ENCODE peak calls at places on chromosomes 1 and 21, in ten cellular contexts. Y, P, M, H, C, T, S, E, A and O are unnamed samples.
A peak's percentile ranks its signal among the peaks of the same experiment; 100 is the strongest.

GRCh38 chr1:221315330-221315729 is 426.6 kb downstream of the DUSP10 start:
- DNase-seq in Y (no peak), P (no peak), M (peak; percentile 67), H (peak; percentile 22), C (no peak), T (no peak), S (no peak), E (peak; percentile 28), A (no peak), O (no peak)

GRCh38 chr21:34072145-34073031 is 990 bp upstream of the MRPS6 start:
- DNase-seq in Y (no peak), P (no peak), M (no peak), H (peak; percentile 65), C (peak; percentile 49), T (no peak), S (no peak), E (no peak), A (peak; percentile 25), O (no peak)

GRCh38 chr1:209630383-209631219 is 21.6 kb downstream of the LAMB3 start:
- DNase-seq in Y (no peak), P (no peak), M (no peak), H (no peak), C (no peak), T (no peak), S (no peak), E (no peak), A (no peak), O (no peak)

GRCh38 chr1:234775477-234776246 is 165.7 kb upstream of the IRF2BP2 start:
- DNase-seq in Y (no peak), P (no peak), M (no peak), H (no peak), C (no peak), T (no peak), S (no peak), E (no peak), A (no peak), O (peak; percentile 57)

GRCh38 chr1:152928671-152929070 is 18.3 kb upstream of the SPRR5 start:
- DNase-seq in Y (no peak), P (no peak), M (no peak), H (no peak), C (no peak), T (no peak), S (no peak), E (no peak), A (no peak), O (no peak)

GRCh38 chr21:37848721-37849490 is 67.4 kb downstream of the KCNJ6 start:
- DNase-seq in Y (no peak), P (no peak), M (peak; percentile 57), H (no peak), C (no peak), T (no peak), S (no peak), E (no peak), A (no peak), O (no peak)

GRCh38 chr21:45288441-45288841 is 746 bp upstream of the POFUT2 start:
- DNase-seq in Y (no peak), P (no peak), M (no peak), H (peak; percentile 27), C (no peak), T (no peak), S (no peak), E (no peak), A (no peak), O (no peak)

GRCh38 chr1:78334952-78335351 is 155.8 kb upstream of the PTGFR start:
- DNase-seq in Y (no peak), P (no peak), M (no peak), H (no peak), C (no peak), T (no peak), S (peak; percentile 13), E (no peak), A (peak; percentile 41), O (no peak)

GRCh38 chr1:248361111-248361715 is at the start of gene OR2T4:
- DNase-seq in Y (no peak), P (no peak), M (no peak), H (no peak), C (no peak), T (no peak), S (no peak), E (no peak), A (no peak), O (no peak)

GRCh38 chr1:213987876-213988638 is at the start of gene PROX1:
- DNase-seq in Y (peak; percentile 78), P (no peak), M (peak; percentile 95), H (peak; percentile 85), C (peak; percentile 68), T (peak; percentile 67), S (peak; percentile 78), E (peak; percentile 35), A (peak; percentile 72), O (peak; percentile 93)

GRCh38 chr1:54546651-54547348 is 1.2 kb upstream of the ACOT11 start:
- DNase-seq in Y (no peak), P (no peak), M (no peak), H (no peak), C (no peak), T (no peak), S (no peak), E (no peak), A (no peak), O (no peak)

GRCh38 chr1:219446288-219446687 is 166.6 kb downstream of the ZC3H11B start:
- DNase-seq in Y (no peak), P (no peak), M (no peak), H (no peak), C (no peak), T (no peak), S (no peak), E (no peak), A (no peak), O (no peak)

GRCh38 chr1:12009318-12010001 is 9.8 kb upstream of the MIIP start:
- DNase-seq in Y (no peak), P (no peak), M (no peak), H (no peak), C (no peak), T (no peak), S (no peak), E (no peak), A (no peak), O (no peak)

GRCh38 chr1:54950361-54951163 is 29.9 kb upstream of the TMEM61 start:
- DNase-seq in Y (peak; percentile 54), P (no peak), M (peak; percentile 85), H (peak; percentile 72), C (peak; percentile 80), T (peak; percentile 53), S (peak; percentile 49), E (peak; percentile 57), A (peak; percentile 91), O (peak; percentile 67)

GRCh38 chr1:9384751-9385245 is 92.1 kb downstream of the SPSB1 start:
- DNase-seq in Y (peak; percentile 70), P (no peak), M (peak; percentile 68), H (peak; percentile 55), C (no peak), T (no peak), S (peak; percentile 51), E (no peak), A (no peak), O (no peak)

GRCh38 chr1:226904772-226905171 is 34.4 kb downstream of the PSEN2 start:
- DNase-seq in Y (no peak), P (no peak), M (no peak), H (no peak), C (no peak), T (no peak), S (no peak), E (no peak), A (no peak), O (no peak)

GRCh38 chr1:48242126-48242736 is 19.7 kb downstream of the SLC5A9 start:
- DNase-seq in Y (no peak), P (no peak), M (no peak), H (no peak), C (peak; percentile 28), T (no peak), S (no peak), E (no peak), A (no peak), O (no peak)

GRCh38 chr1:46219551-46220520 is 16.7 kb downstream of the LURAP1 start:
- DNase-seq in Y (no peak), P (no peak), M (no peak), H (no peak), C (no peak), T (no peak), S (no peak), E (no peak), A (no peak), O (no peak)

GRCh38 chr1:25727819-25728286 is 72.1 kb upstream of the SELENON start:
- DNase-seq in Y (peak; percentile 82), P (no peak), M (peak; percentile 42), H (peak; percentile 77), C (peak; percentile 38), T (no peak), S (peak; percentile 85), E (no peak), A (peak; percentile 36), O (no peak)

GRCh38 chr1:184563308-184563707 is 176.5 kb downstream of the C1orf21 start:
- DNase-seq in Y (no peak), P (no peak), M (peak; percentile 42), H (no peak), C (no peak), T (peak; percentile 20), S (no peak), E (no peak), A (peak; percentile 32), O (peak; percentile 26)

GRCh38 chr1:72283204-72284083 is 1.1 kb upstream of the NEGR1 start:
- DNase-seq in Y (peak; percentile 79), P (no peak), M (peak; percentile 88), H (peak; percentile 77), C (peak; percentile 73), T (peak; percentile 7), S (peak; percentile 75), E (peak; percentile 43), A (peak; percentile 74), O (no peak)

GRCh38 chr21:38524168-38525153 is 26.2 kb upstream of the ERG start:
- DNase-seq in Y (no peak), P (no peak), M (no peak), H (no peak), C (no peak), T (no peak), S (no peak), E (no peak), A (no peak), O (no peak)

GRCh38 chr1:6177681-6178380 is 2.3 kb downstream of the CHD5 start:
- DNase-seq in Y (no peak), P (no peak), M (no peak), H (no peak), C (no peak), T (no peak), S (no peak), E (no peak), A (no peak), O (no peak)

GRCh38 chr1:31727195-31727594 is 23.4 kb upstream of the COL16A1 start:
- DNase-seq in Y (no peak), P (no peak), M (no peak), H (no peak), C (no peak), T (no peak), S (no peak), E (no peak), A (no peak), O (no peak)

GRCh38 chr1:222522105-222522915 is 25.6 kb downstream of the HHIPL2 start:
- DNase-seq in Y (no peak), P (no peak), M (no peak), H (no peak), C (no peak), T (no peak), S (no peak), E (no peak), A (no peak), O (no peak)

GRCh38 chr1:114260805-114261488 is 107.3 kb upstream of the SYT6 start:
- DNase-seq in Y (no peak), P (no peak), M (no peak), H (no peak), C (no peak), T (no peak), S (no peak), E (no peak), A (no peak), O (no peak)

GRCh38 chr1:36836196-36836883 is 198.0 kb downstream of the GRIK3 start:
- DNase-seq in Y (no peak), P (no peak), M (no peak), H (no peak), C (no peak), T (no peak), S (no peak), E (no peak), A (no peak), O (no peak)

GRCh38 chr1:21162740-21163464 is 13.8 kb downstream of the EIF4G3 start:
- DNase-seq in Y (no peak), P (no peak), M (no peak), H (no peak), C (no peak), T (no peak), S (no peak), E (no peak), A (no peak), O (no peak)